ENCODE peak calls at places on chromosome 4, in eight cellular contexts. X is suprapubic skin, P is uterus, D is K562, E is OCI-LY7, F is cardiac muscle cell, V is PC-9, S is left ventricle myocardium inferior. K is an unnamed sample.

GRCh38 chr4:8600686-8601085 is 8.1 kb downstream of the CPZ start:
- DNase-seq in X (no peak), P (no peak), D (no peak), E (no peak), F (no peak), V (no peak), S (no peak), K (no peak)

GRCh38 chr4:184371390-184371787 is 103.0 kb downstream of the IRF2 start:
- DNase-seq in X (peak; percentile 71), P (no peak), D (no peak), E (no peak), F (no peak), V (no peak), S (no peak), K (no peak)

GRCh38 chr4:3792813-3793212 is 26.6 kb downstream of the ADRA2C start:
- DNase-seq in X (no peak), P (no peak), D (peak; percentile 34), E (no peak), F (no peak), V (no peak), S (no peak), K (no peak)

GRCh38 chr4:171813195-171813955 is at the start of gene GALNTL6:
- DNase-seq in X (no peak), P (no peak), D (no peak), E (no peak), F (peak; percentile 36), V (no peak), S (no peak), K (no peak)

GRCh38 chr4:153722036-153722435 is 37.8 kb downstream of the RNF175 start:
- DNase-seq in X (no peak), P (no peak), D (no peak), E (no peak), F (no peak), V (no peak), S (no peak), K (no peak)

GRCh38 chr4:17544205-17544604 is 29.2 kb downstream of the CLRN2 start:
- DNase-seq in X (no peak), P (no peak), D (no peak), E (no peak), F (no peak), V (no peak), S (no peak), K (no peak)

GRCh38 chr4:16205298-16206164 is 20.7 kb downstream of the TAPT1 start:
- DNase-seq in X (no peak), P (no peak), D (peak; percentile 25), E (peak; percentile 86), F (peak; percentile 58), V (no peak), S (no peak), K (peak; percentile 24)

GRCh38 chr4:26931961-26932360 is 71.3 kb downstream of the STIM2 start:
- DNase-seq in X (no peak), P (no peak), D (no peak), E (no peak), F (no peak), V (no peak), S (no peak), K (no peak)

GRCh38 chr4:39941682-39942217 is 36.0 kb downstream of the PDS5A start:
- DNase-seq in X (no peak), P (no peak), D (no peak), E (no peak), F (no peak), V (no peak), S (no peak), K (no peak)

GRCh38 chr4:173025131-173025530 is 143.5 kb upstream of the GALNT7 start:
- DNase-seq in X (no peak), P (peak; percentile 65), D (peak; percentile 52), E (peak; percentile 78), F (peak; percentile 80), V (peak; percentile 43), S (no peak), K (peak; percentile 38)

GRCh38 chr4:80446664-80447063 is 111.1 kb downstream of the CFAP299 start:
- DNase-seq in X (no peak), P (no peak), D (no peak), E (no peak), F (no peak), V (no peak), S (no peak), K (no peak)

GRCh38 chr4:80184791-80185756 is 12.2 kb upstream of the PRDM8 start:
- DNase-seq in X (no peak), P (no peak), D (no peak), E (no peak), F (peak; percentile 13), V (no peak), S (no peak), K (no peak)

GRCh38 chr4:182916483-182917181 is 554 bp downstream of the DCTD start:
- DNase-seq in X (no peak), P (peak; percentile 63), D (no peak), E (peak; percentile 44), F (peak; percentile 52), V (peak; percentile 39), S (peak; percentile 62), K (peak; percentile 53)

GRCh38 chr4:7037425-7037824 is 5.7 kb upstream of the TADA2B start:
- DNase-seq in X (no peak), P (no peak), D (no peak), E (no peak), F (no peak), V (no peak), S (no peak), K (no peak)

GRCh38 chr4:188299161-188299560 is 159.9 kb downstream of the TRIML1 start:
- DNase-seq in X (no peak), P (no peak), D (no peak), E (no peak), F (peak; percentile 7), V (no peak), S (no peak), K (no peak)

GRCh38 chr4:103499094-103499493 is 220.7 kb downstream of the TACR3 start:
- DNase-seq in X (no peak), P (no peak), D (no peak), E (no peak), F (no peak), V (no peak), S (no peak), K (no peak)

GRCh38 chr4:47642985-47643745 is 158.1 kb downstream of the ATP10D start:
- DNase-seq in X (no peak), P (no peak), D (no peak), E (no peak), F (no peak), V (no peak), S (no peak), K (no peak)

GRCh38 chr4:187432310-187432709 is 563.3 kb upstream of the ZFP42 start:
- DNase-seq in X (no peak), P (no peak), D (no peak), E (no peak), F (no peak), V (no peak), S (no peak), K (no peak)

GRCh38 chr4:101393256-101393655 is 45.9 kb upstream of the PPP3CA start:
- DNase-seq in X (no peak), P (no peak), D (no peak), E (no peak), F (no peak), V (peak; percentile 38), S (no peak), K (no peak)

GRCh38 chr4:44186096-44186849 is 262.3 kb downstream of the KCTD8 start:
- DNase-seq in X (no peak), P (no peak), D (no peak), E (no peak), F (no peak), V (no peak), S (no peak), K (no peak)

GRCh38 chr4:80202190-80202711 is 4.9 kb downstream of the PRDM8 start:
- DNase-seq in X (peak; percentile 93), P (peak; percentile 85), D (no peak), E (peak; percentile 23), F (peak; percentile 79), V (peak; percentile 70), S (peak; percentile 88), K (peak; percentile 77)

GRCh38 chr4:155692990-155693659 is 26.5 kb downstream of the GUCY1A1 start:
- DNase-seq in X (no peak), P (no peak), D (no peak), E (no peak), F (no peak), V (no peak), S (no peak), K (no peak)

GRCh38 chr4:67573193-67573592 is 14.7 kb downstream of the STAP1 start:
- DNase-seq in X (no peak), P (no peak), D (no peak), E (peak; percentile 38), F (no peak), V (no peak), S (no peak), K (no peak)

GRCh38 chr4:34422472-34422871 is 1821.8 kb downstream of the ARAP2 start:
- DNase-seq in X (no peak), P (no peak), D (no peak), E (no peak), F (no peak), V (no peak), S (no peak), K (no peak)

GRCh38 chr4:55255171-55255570 is 90.9 kb upstream of the SRD5A3 start:
- DNase-seq in X (no peak), P (no peak), D (no peak), E (no peak), F (peak; percentile 72), V (no peak), S (no peak), K (no peak)

GRCh38 chr4:147855670-147856069 is 123.8 kb downstream of the ARHGAP10 start:
- DNase-seq in X (no peak), P (no peak), D (no peak), E (no peak), F (no peak), V (no peak), S (no peak), K (peak; percentile 41)
- H3K4me1 ChIP-seq in X (peaks cover 34% of the 10 kb centered on the region), P (peaks cover 5% of the 10 kb centered on the region), D (no peaks in the 10 kb centered on the region), E (no peaks in the 10 kb centered on the region), F (no peaks in the 10 kb centered on the region), V (no peaks in the 10 kb centered on the region), S (peaks cover 74% of the 10 kb centered on the region), K (peaks cover 18% of the 10 kb centered on the region)

GRCh38 chr4:1728061-1728980 is 7.0 kb downstream of the TACC3 start:
- DNase-seq in X (no peak), P (no peak), D (no peak), E (no peak), F (no peak), V (peak; percentile 72), S (no peak), K (no peak)
- H3K4me1 ChIP-seq in X (peaks cover 30% of the 10 kb centered on the region), P (no peaks in the 10 kb centered on the region), D (peaks cover 32% of the 10 kb centered on the region), E (peaks cover 32% of the 10 kb centered on the region), F (no peaks in the 10 kb centered on the region), V (peaks cover 69% of the 10 kb centered on the region), S (peaks cover 38% of the 10 kb centered on the region), K (peaks cover 35% of the 10 kb centered on the region)

DNA sequence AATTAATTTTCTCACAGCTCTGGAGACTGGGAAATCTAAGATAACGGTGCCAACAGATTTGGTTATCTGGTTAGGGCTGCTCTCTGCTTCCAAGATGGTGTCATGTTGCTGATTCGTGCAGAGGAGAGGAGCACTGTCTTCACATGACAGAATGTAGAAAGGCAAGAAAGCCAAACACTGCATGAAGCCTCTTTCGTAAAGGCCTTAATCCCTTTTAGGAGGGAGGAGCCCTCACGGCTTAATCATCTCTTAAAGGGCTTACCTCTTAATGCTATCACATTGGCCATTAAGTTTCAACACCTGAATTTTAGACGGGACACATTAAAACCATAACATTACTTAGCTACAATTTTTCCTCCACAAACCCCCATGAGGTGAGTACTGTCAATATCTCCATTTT is 174.1 kb downstream of the COX18 start:
- DNase-seq in X (no peak), P (no peak), D (no peak), E (no peak), F (no peak), V (no peak), S (no peak), K (no peak)
- H3K4me1 ChIP-seq in X (peaks cover 2% of the 10 kb centered on the region), P (peaks cover 9% of the 10 kb centered on the region), D (no peaks in the 10 kb centered on the region), E (no peaks in the 10 kb centered on the region), F (no peaks in the 10 kb centered on the region), V (no peaks in the 10 kb centered on the region), S (peaks cover 14% of the 10 kb centered on the region), K (no peaks in the 10 kb centered on the region)

GRCh38 chr4:83234902-83235644 is 49.5 kb downstream of the COQ2 start:
- DNase-seq in X (no peak), P (no peak), D (no peak), E (peak; percentile 34), F (no peak), V (no peak), S (no peak), K (no peak)
- H3K4me1 ChIP-seq in X (no peaks in the 10 kb centered on the region), P (no peaks in the 10 kb centered on the region), D (no peaks in the 10 kb centered on the region), E (peaks cover 77% of the 10 kb centered on the region), F (no peaks in the 10 kb centered on the region), V (peaks cover 64% of the 10 kb centered on the region), S (no peaks in the 10 kb centered on the region), K (no peaks in the 10 kb centered on the region)